ENCODE peak calls at places on chromosomes 6 and 20, in seven cellular contexts. One of them, this sample, is unnamed.

GRCh38 chr6:166929534-166930189 is 26.7 kb downstream of the RNASET2 start:
- DNase-seq in AG04449: no peak
- DNase-seq in iPS DF 6.9: no peak
- DNase-seq in brain microvascular endothelial cell: no peak
- DNase-seq in colonic mucosa: no peak
- DNase-seq in A549: no peak
- DNase-seq in ascending aorta: no peak
- DNase-seq in this sample: no peak

GRCh38 chr6:152380993-152381898 is 255.9 kb downstream of the SYNE1 start:
- DNase-seq in AG04449: peak
- DNase-seq in iPS DF 6.9: no peak
- DNase-seq in brain microvascular endothelial cell: peak
- DNase-seq in colonic mucosa: peak
- DNase-seq in A549: peak
- DNase-seq in ascending aorta: peak
- DNase-seq in this sample: peak

GRCh38 chr20:58906894-58907293 is 54.4 kb downstream of the GNAS start:
- DNase-seq in AG04449: no peak
- DNase-seq in iPS DF 6.9: no peak
- DNase-seq in brain microvascular endothelial cell: peak
- DNase-seq in colonic mucosa: no peak
- DNase-seq in A549: no peak
- DNase-seq in ascending aorta: peak
- DNase-seq in this sample: no peak

GRCh38 chr6:38604700-38605099 is 35.0 kb downstream of the BTBD9 start:
- DNase-seq in AG04449: no peak
- DNase-seq in iPS DF 6.9: no peak
- DNase-seq in brain microvascular endothelial cell: peak
- DNase-seq in colonic mucosa: no peak
- DNase-seq in A549: peak
- DNase-seq in ascending aorta: no peak
- DNase-seq in this sample: no peak

GRCh38 chr6:27986928-27987725 is 30.1 kb downstream of the OR2B6 start:
- DNase-seq in AG04449: no peak
- DNase-seq in iPS DF 6.9: no peak
- DNase-seq in brain microvascular endothelial cell: peak
- DNase-seq in colonic mucosa: no peak
- DNase-seq in A549: no peak
- DNase-seq in ascending aorta: no peak
- DNase-seq in this sample: no peak

GRCh38 chr6:145272246-145272645 is 463.1 kb downstream of the EPM2A start:
- DNase-seq in AG04449: no peak
- DNase-seq in iPS DF 6.9: no peak
- DNase-seq in brain microvascular endothelial cell: no peak
- DNase-seq in colonic mucosa: no peak
- DNase-seq in A549: no peak
- DNase-seq in ascending aorta: no peak
- DNase-seq in this sample: no peak

GRCh38 chr6:57013501-57013900 is 33.0 kb upstream of the KIAA1586 start:
- DNase-seq in AG04449: peak
- DNase-seq in iPS DF 6.9: no peak
- DNase-seq in brain microvascular endothelial cell: peak
- DNase-seq in colonic mucosa: no peak
- DNase-seq in A549: no peak
- DNase-seq in ascending aorta: no peak
- DNase-seq in this sample: peak

GRCh38 chr20:46767127-46767761 is 57.8 kb downstream of the SLC2A10 start:
- DNase-seq in AG04449: no peak
- DNase-seq in iPS DF 6.9: no peak
- DNase-seq in brain microvascular endothelial cell: no peak
- DNase-seq in colonic mucosa: peak
- DNase-seq in A549: peak
- DNase-seq in ascending aorta: no peak
- DNase-seq in this sample: no peak

GRCh38 chr20:53154540-53154939 is 182.4 kb downstream of the TSHZ2 start:
- DNase-seq in AG04449: no peak
- DNase-seq in iPS DF 6.9: no peak
- DNase-seq in brain microvascular endothelial cell: no peak
- DNase-seq in colonic mucosa: no peak
- DNase-seq in A549: no peak
- DNase-seq in ascending aorta: no peak
- DNase-seq in this sample: no peak

GRCh38 chr20:58841539-58842264 is 9.0 kb downstream of the GNAS-AS1 start:
- DNase-seq in AG04449: no peak
- DNase-seq in iPS DF 6.9: no peak
- DNase-seq in brain microvascular endothelial cell: no peak
- DNase-seq in colonic mucosa: no peak
- DNase-seq in A549: no peak
- DNase-seq in ascending aorta: no peak
- DNase-seq in this sample: no peak

GRCh38 chr6:169859978-169860703 is 108.7 kb downstream of the ERMARD start:
- DNase-seq in AG04449: no peak
- DNase-seq in iPS DF 6.9: no peak
- DNase-seq in brain microvascular endothelial cell: no peak
- DNase-seq in colonic mucosa: peak
- DNase-seq in A549: no peak
- DNase-seq in ascending aorta: no peak
- DNase-seq in this sample: no peak

GRCh38 chr6:88361298-88361697 is 195.2 kb upstream of the CNR1 start:
- DNase-seq in AG04449: no peak
- DNase-seq in iPS DF 6.9: no peak
- DNase-seq in brain microvascular endothelial cell: no peak
- DNase-seq in colonic mucosa: no peak
- DNase-seq in A549: no peak
- DNase-seq in ascending aorta: no peak
- DNase-seq in this sample: no peak

DNA sequence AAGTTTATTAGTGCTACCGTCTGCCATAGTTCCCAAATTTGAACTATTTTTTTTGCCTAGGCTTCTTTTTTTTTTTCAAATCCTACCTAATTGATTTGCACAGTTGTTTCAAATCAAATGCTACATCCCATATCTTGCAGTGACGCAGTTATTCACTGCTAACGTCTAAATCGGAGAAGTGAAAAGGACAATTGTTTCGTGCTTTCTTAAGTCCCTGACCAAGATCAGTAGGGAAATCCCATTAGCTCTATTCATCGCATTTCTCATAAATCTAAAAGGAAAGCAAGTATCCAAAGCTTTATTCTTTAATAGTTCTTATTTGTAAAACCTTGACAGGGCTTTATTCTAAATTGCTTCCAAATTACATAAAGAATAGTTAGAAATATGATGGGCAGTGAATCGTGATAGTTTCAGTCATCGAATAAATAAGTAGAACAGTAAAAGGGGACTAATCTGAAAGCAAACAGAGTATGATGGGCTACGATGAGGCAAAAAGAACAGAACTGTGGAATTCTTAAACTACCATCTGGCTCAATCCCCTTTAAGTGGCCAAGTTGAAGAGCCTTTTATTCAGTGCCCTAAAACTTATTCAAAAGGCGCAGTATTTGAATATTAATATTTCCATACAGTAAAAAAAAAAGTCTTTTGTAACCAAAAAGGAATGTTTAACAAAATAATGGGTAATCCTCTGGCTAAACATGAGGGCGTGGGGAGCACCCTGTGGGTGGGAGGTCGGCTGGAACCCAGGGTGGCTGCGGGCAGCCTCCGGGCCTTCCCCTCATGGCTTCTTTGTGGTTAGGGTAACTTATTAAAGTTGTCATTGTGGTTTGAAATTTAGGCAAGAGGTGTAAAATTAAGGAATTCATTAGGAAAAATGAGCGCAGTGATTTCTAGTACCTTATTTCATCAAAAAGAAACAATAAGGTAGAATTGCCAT is 3.0 kb upstream of the ARID1B start:
- DNase-seq in AG04449: no peak
- DNase-seq in iPS DF 6.9: no peak
- DNase-seq in brain microvascular endothelial cell: no peak
- DNase-seq in colonic mucosa: no peak
- DNase-seq in A549: no peak
- DNase-seq in ascending aorta: no peak
- DNase-seq in this sample: no peak
- H3K4me3 ChIP-seq in AG04449: no peak
- H3K4me3 ChIP-seq in iPS DF 6.9: no peak
- H3K4me3 ChIP-seq in brain microvascular endothelial cell: no peak
- H3K4me3 ChIP-seq in colonic mucosa: no peak
- H3K4me3 ChIP-seq in A549: no peak
- H3K4me3 ChIP-seq in ascending aorta: peak
- H3K4me3 ChIP-seq in this sample: no peak

GRCh38 chr20:49579874-49580817 is 12.2 kb upstream of the PTGIS start:
- DNase-seq in AG04449: peak
- DNase-seq in iPS DF 6.9: no peak
- DNase-seq in brain microvascular endothelial cell: peak
- DNase-seq in colonic mucosa: no peak
- DNase-seq in A549: no peak
- DNase-seq in ascending aorta: no peak
- DNase-seq in this sample: no peak

GRCh38 chr20:49580818-49581174 is 12.9 kb upstream of the PTGIS start:
- DNase-seq in AG04449: no peak
- DNase-seq in iPS DF 6.9: no peak
- DNase-seq in brain microvascular endothelial cell: no peak
- DNase-seq in colonic mucosa: no peak
- DNase-seq in A549: no peak
- DNase-seq in ascending aorta: no peak
- DNase-seq in this sample: no peak

GRCh38 chr20:49583343-49583668 is 15.4 kb upstream of the PTGIS start:
- DNase-seq in AG04449: no peak
- DNase-seq in iPS DF 6.9: no peak
- DNase-seq in brain microvascular endothelial cell: no peak
- DNase-seq in colonic mucosa: no peak
- DNase-seq in A549: no peak
- DNase-seq in ascending aorta: no peak
- DNase-seq in this sample: no peak

GRCh38 chr20:49582413-49583334 is 14.7 kb upstream of the PTGIS start:
- DNase-seq in AG04449: no peak
- DNase-seq in iPS DF 6.9: no peak
- DNase-seq in brain microvascular endothelial cell: no peak
- DNase-seq in colonic mucosa: no peak
- DNase-seq in A549: no peak
- DNase-seq in ascending aorta: no peak
- DNase-seq in this sample: no peak

GRCh38 chr20:49581482-49581881 is 13.5 kb upstream of the PTGIS start:
- DNase-seq in AG04449: no peak
- DNase-seq in iPS DF 6.9: no peak
- DNase-seq in brain microvascular endothelial cell: no peak
- DNase-seq in colonic mucosa: no peak
- DNase-seq in A549: no peak
- DNase-seq in ascending aorta: no peak
- DNase-seq in this sample: no peak
- H3K4me3 ChIP-seq in AG04449: no peak
- H3K4me3 ChIP-seq in iPS DF 6.9: no peak
- H3K4me3 ChIP-seq in brain microvascular endothelial cell: no peak
- H3K4me3 ChIP-seq in colonic mucosa: no peak
- H3K4me3 ChIP-seq in A549: no peak
- H3K4me3 ChIP-seq in ascending aorta: no peak
- H3K4me3 ChIP-seq in this sample: no peak

GRCh38 chr6:71499667-71500066 is 211.1 kb downstream of the OGFRL1 start:
- DNase-seq in AG04449: no peak
- DNase-seq in iPS DF 6.9: no peak
- DNase-seq in brain microvascular endothelial cell: no peak
- DNase-seq in colonic mucosa: no peak
- DNase-seq in A549: no peak
- DNase-seq in ascending aorta: no peak
- DNase-seq in this sample: no peak

GRCh38 chr6:71491844-71492243 is 203.2 kb downstream of the OGFRL1 start:
- DNase-seq in AG04449: no peak
- DNase-seq in iPS DF 6.9: no peak
- DNase-seq in brain microvascular endothelial cell: no peak
- DNase-seq in colonic mucosa: no peak
- DNase-seq in A549: no peak
- DNase-seq in ascending aorta: no peak
- DNase-seq in this sample: no peak

GRCh38 chr6:71492668-71493067 is 204.1 kb downstream of the OGFRL1 start:
- DNase-seq in AG04449: no peak
- DNase-seq in iPS DF 6.9: no peak
- DNase-seq in brain microvascular endothelial cell: no peak
- DNase-seq in colonic mucosa: no peak
- DNase-seq in A549: no peak
- DNase-seq in ascending aorta: no peak
- DNase-seq in this sample: no peak

GRCh38 chr6:71498643-71499042 is 210.0 kb downstream of the OGFRL1 start:
- DNase-seq in AG04449: no peak
- DNase-seq in iPS DF 6.9: no peak
- DNase-seq in brain microvascular endothelial cell: no peak
- DNase-seq in colonic mucosa: no peak
- DNase-seq in A549: no peak
- DNase-seq in ascending aorta: no peak
- DNase-seq in this sample: no peak

DNA sequence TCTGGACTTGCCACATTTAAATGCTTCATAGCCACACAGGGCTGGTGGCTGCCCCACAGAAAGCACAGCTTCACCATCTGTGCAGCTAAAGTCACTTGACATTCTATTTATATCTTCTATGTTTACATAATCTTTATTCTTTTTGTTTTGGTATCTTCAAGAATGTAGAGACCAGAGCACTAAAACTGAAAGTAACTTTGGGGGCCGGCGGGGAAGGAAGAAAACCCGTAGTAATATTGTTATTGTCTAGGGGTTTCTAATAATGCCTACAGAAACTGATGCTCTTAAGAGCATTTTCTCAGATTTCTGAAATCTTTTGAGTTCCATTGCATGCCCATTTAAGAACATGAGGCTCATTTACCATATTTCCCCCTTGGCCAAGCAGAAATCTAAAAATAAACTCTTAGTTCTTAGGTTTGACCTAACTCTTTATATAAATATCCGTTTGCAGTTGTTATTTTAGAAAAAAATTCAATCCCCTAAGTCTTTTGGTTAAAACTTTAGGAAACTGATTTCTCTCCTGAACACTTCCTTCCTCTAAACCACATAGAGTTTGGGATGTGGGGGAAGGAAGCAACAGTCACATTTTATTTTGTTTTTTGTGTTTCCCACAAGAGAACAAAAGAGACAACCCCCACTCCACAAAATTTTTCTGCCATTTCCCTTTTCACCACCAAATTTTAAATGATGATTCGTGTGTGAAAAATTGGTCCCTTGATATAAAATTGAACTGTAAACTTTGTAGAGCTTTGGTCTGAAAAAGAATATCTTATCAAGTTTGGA is 207.6 kb downstream of the OGFRL1 start:
- DNase-seq in AG04449: no peak
- DNase-seq in iPS DF 6.9: no peak
- DNase-seq in brain microvascular endothelial cell: peak
- DNase-seq in colonic mucosa: no peak
- DNase-seq in A549: no peak
- DNase-seq in ascending aorta: no peak
- DNase-seq in this sample: no peak
- H3K4me3 ChIP-seq in AG04449: no peak
- H3K4me3 ChIP-seq in iPS DF 6.9: no peak
- H3K4me3 ChIP-seq in brain microvascular endothelial cell: peak
- H3K4me3 ChIP-seq in colonic mucosa: no peak
- H3K4me3 ChIP-seq in A549: no peak
- H3K4me3 ChIP-seq in ascending aorta: peak
- H3K4me3 ChIP-seq in this sample: peak

DNA sequence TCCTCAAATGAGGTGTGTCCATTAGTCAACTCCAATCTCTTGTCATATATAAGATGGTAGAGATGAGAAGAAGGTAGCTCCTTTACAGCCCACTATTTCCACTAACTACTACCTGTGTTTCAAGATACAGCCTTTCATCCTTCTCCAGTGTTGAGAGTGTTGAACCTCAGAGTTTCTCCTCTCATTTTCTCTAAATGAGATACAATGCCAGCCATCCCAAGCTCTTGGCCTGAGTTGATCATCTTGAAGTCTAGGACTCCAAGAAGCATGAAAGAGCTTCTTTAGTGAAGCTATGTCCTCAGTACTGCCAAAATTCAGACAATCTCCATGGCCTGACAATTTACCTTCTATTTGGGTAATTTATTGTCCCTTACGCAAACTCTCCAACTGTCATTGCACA is 548 bp upstream of the HLA-DRA start:
- DNase-seq in AG04449: no peak
- DNase-seq in iPS DF 6.9: no peak
- DNase-seq in brain microvascular endothelial cell: no peak
- DNase-seq in colonic mucosa: no peak
- DNase-seq in A549: no peak
- DNase-seq in ascending aorta: no peak
- DNase-seq in this sample: no peak
- H3K4me3 ChIP-seq in AG04449: no peak
- H3K4me3 ChIP-seq in iPS DF 6.9: no peak
- H3K4me3 ChIP-seq in brain microvascular endothelial cell: no peak
- H3K4me3 ChIP-seq in colonic mucosa: no peak
- H3K4me3 ChIP-seq in A549: no peak
- H3K4me3 ChIP-seq in ascending aorta: no peak
- H3K4me3 ChIP-seq in this sample: no peak

This sample was measured in skeletal muscle cell.